ENCODE peak calls at places on chromosomes 16 and 17, in eight cellular contexts. One of them, this sample, is unnamed. For H3K9me3, the result is how much of the 10 kb centered on the place peaks cover.

GRCh38 chr17:70081885-70082284 is 6.9 kb downstream of the KCNJ16 start:
- DNase-seq in right lobe of liver: no peak
- DNase-seq in ovary: no peak
- DNase-seq in testis: no peak
- DNase-seq in IMR-90: no peak
- DNase-seq in transverse colon: no peak
- DNase-seq in prostate gland: no peak
- DNase-seq in HCT116: no peak
- DNase-seq in this sample: no peak

GRCh38 chr16:48971571-48972071 is 310.0 kb downstream of the CBLN1 start:
- DNase-seq in right lobe of liver: no peak
- DNase-seq in ovary: no peak
- DNase-seq in testis: no peak
- DNase-seq in IMR-90: no peak
- DNase-seq in transverse colon: no peak
- DNase-seq in prostate gland: no peak
- DNase-seq in HCT116: peak
- DNase-seq in this sample: no peak

GRCh38 chr17:5536831-5537230 is 47.5 kb downstream of the NLRP1 start:
- DNase-seq in right lobe of liver: no peak
- DNase-seq in ovary: no peak
- DNase-seq in testis: no peak
- DNase-seq in IMR-90: no peak
- DNase-seq in transverse colon: no peak
- DNase-seq in prostate gland: no peak
- DNase-seq in HCT116: no peak
- DNase-seq in this sample: no peak

GRCh38 chr16:15618392-15618791 is 24.6 kb downstream of the MARF1 start:
- DNase-seq in right lobe of liver: no peak
- DNase-seq in ovary: no peak
- DNase-seq in testis: no peak
- DNase-seq in IMR-90: peak
- DNase-seq in transverse colon: no peak
- DNase-seq in prostate gland: no peak
- DNase-seq in HCT116: no peak
- DNase-seq in this sample: no peak

GRCh38 chr16:78976212-78976611 is 624.3 kb downstream of the MAF start:
- DNase-seq in right lobe of liver: no peak
- DNase-seq in ovary: no peak
- DNase-seq in testis: no peak
- DNase-seq in IMR-90: no peak
- DNase-seq in transverse colon: no peak
- DNase-seq in prostate gland: no peak
- DNase-seq in HCT116: no peak
- DNase-seq in this sample: no peak

GRCh38 chr16:55976815-55977214 is 101.6 kb upstream of the CES5A start:
- DNase-seq in right lobe of liver: no peak
- DNase-seq in ovary: no peak
- DNase-seq in testis: no peak
- DNase-seq in IMR-90: no peak
- DNase-seq in transverse colon: no peak
- DNase-seq in prostate gland: no peak
- DNase-seq in HCT116: no peak
- DNase-seq in this sample: no peak

GRCh38 chr17:49984283-49984682 is 10.7 kb downstream of the DLX3 start:
- DNase-seq in right lobe of liver: no peak
- DNase-seq in ovary: no peak
- DNase-seq in testis: no peak
- DNase-seq in IMR-90: no peak
- DNase-seq in transverse colon: no peak
- DNase-seq in prostate gland: no peak
- DNase-seq in HCT116: no peak
- DNase-seq in this sample: no peak

GRCh38 chr17:514584-514983 is 162.0 kb upstream of the RPH3AL start:
- DNase-seq in right lobe of liver: no peak
- DNase-seq in ovary: no peak
- DNase-seq in testis: no peak
- DNase-seq in IMR-90: no peak
- DNase-seq in transverse colon: no peak
- DNase-seq in prostate gland: no peak
- DNase-seq in HCT116: no peak
- DNase-seq in this sample: no peak

GRCh38 chr17:75635610-75636202 is 2.5 kb downstream of the SMIM5 start:
- DNase-seq in right lobe of liver: no peak
- DNase-seq in ovary: peak
- DNase-seq in testis: peak
- DNase-seq in IMR-90: no peak
- DNase-seq in transverse colon: peak
- DNase-seq in prostate gland: no peak
- DNase-seq in HCT116: no peak
- DNase-seq in this sample: no peak

GRCh38 chr17:80997471-80998387 is 6.1 kb downstream of the CHMP6 start:
- DNase-seq in right lobe of liver: no peak
- DNase-seq in ovary: no peak
- DNase-seq in testis: no peak
- DNase-seq in IMR-90: no peak
- DNase-seq in transverse colon: no peak
- DNase-seq in prostate gland: no peak
- DNase-seq in HCT116: no peak
- DNase-seq in this sample: no peak

GRCh38 chr16:88706288-88706964 is at the start of the genes CTU2 and RNF166:
- DNase-seq in right lobe of liver: peak
- DNase-seq in ovary: peak
- DNase-seq in testis: peak
- DNase-seq in IMR-90: peak
- DNase-seq in transverse colon: peak
- DNase-seq in prostate gland: peak
- DNase-seq in HCT116: peak
- DNase-seq in this sample: peak

GRCh38 chr17:40181205-40181604 is 3.9 kb downstream of the RAPGEFL1 start:
- DNase-seq in right lobe of liver: no peak
- DNase-seq in ovary: no peak
- DNase-seq in testis: no peak
- DNase-seq in IMR-90: no peak
- DNase-seq in transverse colon: no peak
- DNase-seq in prostate gland: no peak
- DNase-seq in HCT116: no peak
- DNase-seq in this sample: no peak

GRCh38 chr16:28531777-28532744 is 6.7 kb downstream of the NUPR1 start:
- DNase-seq in right lobe of liver: peak
- DNase-seq in ovary: no peak
- DNase-seq in testis: peak
- DNase-seq in IMR-90: no peak
- DNase-seq in transverse colon: peak
- DNase-seq in prostate gland: no peak
- DNase-seq in HCT116: peak
- DNase-seq in this sample: peak

GRCh38 chr17:17900615-17901520 is 64.1 kb upstream of the SREBF1 start:
- DNase-seq in right lobe of liver: peak
- DNase-seq in ovary: peak
- DNase-seq in testis: peak
- DNase-seq in IMR-90: peak
- DNase-seq in transverse colon: peak
- DNase-seq in prostate gland: peak
- DNase-seq in HCT116: peak
- DNase-seq in this sample: peak

GRCh38 chr17:33288954-33289353 is 4.1 kb downstream of the ASIC2 start:
- DNase-seq in right lobe of liver: no peak
- DNase-seq in ovary: no peak
- DNase-seq in testis: no peak
- DNase-seq in IMR-90: no peak
- DNase-seq in transverse colon: no peak
- DNase-seq in prostate gland: no peak
- DNase-seq in HCT116: no peak
- DNase-seq in this sample: no peak

GRCh38 chr17:78839173-78839761 is 1.3 kb downstream of the USP36 start:
- DNase-seq in right lobe of liver: no peak
- DNase-seq in ovary: no peak
- DNase-seq in testis: no peak
- DNase-seq in IMR-90: peak
- DNase-seq in transverse colon: no peak
- DNase-seq in prostate gland: no peak
- DNase-seq in HCT116: no peak
- DNase-seq in this sample: no peak

GRCh38 chr17:39777534-39778365 is 40.0 kb downstream of the GRB7 start:
- DNase-seq in right lobe of liver: no peak
- DNase-seq in ovary: no peak
- DNase-seq in testis: no peak
- DNase-seq in IMR-90: no peak
- DNase-seq in transverse colon: no peak
- DNase-seq in prostate gland: no peak
- DNase-seq in HCT116: no peak
- DNase-seq in this sample: no peak

GRCh38 chr16:31713945-31714898 is 159.4 kb upstream of the ZNF267 start:
- DNase-seq in right lobe of liver: no peak
- DNase-seq in ovary: no peak
- DNase-seq in testis: no peak
- DNase-seq in IMR-90: no peak
- DNase-seq in transverse colon: no peak
- DNase-seq in prostate gland: no peak
- DNase-seq in HCT116: no peak
- DNase-seq in this sample: no peak

GRCh38 chr17:39617446-39618251 is 9.1 kb upstream of the PPP1R1B start:
- DNase-seq in right lobe of liver: peak
- DNase-seq in ovary: peak
- DNase-seq in testis: peak
- DNase-seq in IMR-90: peak
- DNase-seq in transverse colon: peak
- DNase-seq in prostate gland: peak
- DNase-seq in HCT116: no peak
- DNase-seq in this sample: peak

GRCh38 chr16:83005653-83006160 is 378.9 kb downstream of the CDH13 start:
- DNase-seq in right lobe of liver: no peak
- DNase-seq in ovary: no peak
- DNase-seq in testis: no peak
- DNase-seq in IMR-90: peak
- DNase-seq in transverse colon: no peak
- DNase-seq in prostate gland: no peak
- DNase-seq in HCT116: no peak
- DNase-seq in this sample: no peak
- H3K9me3 ChIP-seq in right lobe of liver: under half
- H3K9me3 ChIP-seq in ovary: under half
- H3K9me3 ChIP-seq in testis: under half
- H3K9me3 ChIP-seq in IMR-90: under half
- H3K9me3 ChIP-seq in transverse colon: under half
- H3K9me3 ChIP-seq in prostate gland: under half
- H3K9me3 ChIP-seq in HCT116: under half
- H3K9me3 ChIP-seq in this sample: under half

GRCh38 chr17:42748906-42749798 is 4.3 kb upstream of the EZH1 start:
- DNase-seq in right lobe of liver: no peak
- DNase-seq in ovary: no peak
- DNase-seq in testis: no peak
- DNase-seq in IMR-90: no peak
- DNase-seq in transverse colon: no peak
- DNase-seq in prostate gland: no peak
- DNase-seq in HCT116: no peak
- DNase-seq in this sample: peak

GRCh38 chr17:42748202-42748905 is 3.5 kb upstream of the EZH1 start:
- DNase-seq in right lobe of liver: peak
- DNase-seq in ovary: peak
- DNase-seq in testis: peak
- DNase-seq in IMR-90: no peak
- DNase-seq in transverse colon: no peak
- DNase-seq in prostate gland: no peak
- DNase-seq in HCT116: no peak
- DNase-seq in this sample: peak

GRCh38 chr17:42743595-42744282 is 1.1 kb downstream of the EZH1 start:
- DNase-seq in right lobe of liver: no peak
- DNase-seq in ovary: no peak
- DNase-seq in testis: no peak
- DNase-seq in IMR-90: no peak
- DNase-seq in transverse colon: no peak
- DNase-seq in prostate gland: no peak
- DNase-seq in HCT116: no peak
- DNase-seq in this sample: no peak

GRCh38 chr17:42744283-42744805 is 496 bp downstream of the EZH1 start:
- DNase-seq in right lobe of liver: peak
- DNase-seq in ovary: peak
- DNase-seq in testis: peak
- DNase-seq in IMR-90: peak
- DNase-seq in transverse colon: peak
- DNase-seq in prostate gland: peak
- DNase-seq in HCT116: peak
- DNase-seq in this sample: peak

GRCh38 chr17:42744806-42745617 is at the start of gene EZH1:
- DNase-seq in right lobe of liver: peak
- DNase-seq in ovary: peak
- DNase-seq in testis: peak
- DNase-seq in IMR-90: peak
- DNase-seq in transverse colon: peak
- DNase-seq in prostate gland: peak
- DNase-seq in HCT116: peak
- DNase-seq in this sample: peak
- TF ChIP-seq POLR2A in right lobe of liver: peak
- TF ChIP-seq POLR2A in ovary: peak
- TF ChIP-seq POLR2A in testis: peak
- TF ChIP-seq POLR2A in IMR-90: peak
- TF ChIP-seq POLR2A in transverse colon: peak
- TF ChIP-seq POLR2A in prostate gland: peak
- TF ChIP-seq POLR2A in HCT116: peak
- TF ChIP-seq POLR2A in this sample: peak

GRCh38 chr16:11634307-11634706 is 33.9 kb upstream of the SNN start:
- DNase-seq in right lobe of liver: no peak
- DNase-seq in ovary: no peak
- DNase-seq in testis: no peak
- DNase-seq in IMR-90: no peak
- DNase-seq in transverse colon: no peak
- DNase-seq in prostate gland: no peak
- DNase-seq in HCT116: no peak
- DNase-seq in this sample: no peak
- H3K9me3 ChIP-seq in right lobe of liver: under half
- H3K9me3 ChIP-seq in ovary: under half
- H3K9me3 ChIP-seq in testis: under half
- H3K9me3 ChIP-seq in IMR-90: under half
- H3K9me3 ChIP-seq in transverse colon: under half
- H3K9me3 ChIP-seq in prostate gland: under half
- H3K9me3 ChIP-seq in HCT116: under half
- H3K9me3 ChIP-seq in this sample: under half

DNA sequence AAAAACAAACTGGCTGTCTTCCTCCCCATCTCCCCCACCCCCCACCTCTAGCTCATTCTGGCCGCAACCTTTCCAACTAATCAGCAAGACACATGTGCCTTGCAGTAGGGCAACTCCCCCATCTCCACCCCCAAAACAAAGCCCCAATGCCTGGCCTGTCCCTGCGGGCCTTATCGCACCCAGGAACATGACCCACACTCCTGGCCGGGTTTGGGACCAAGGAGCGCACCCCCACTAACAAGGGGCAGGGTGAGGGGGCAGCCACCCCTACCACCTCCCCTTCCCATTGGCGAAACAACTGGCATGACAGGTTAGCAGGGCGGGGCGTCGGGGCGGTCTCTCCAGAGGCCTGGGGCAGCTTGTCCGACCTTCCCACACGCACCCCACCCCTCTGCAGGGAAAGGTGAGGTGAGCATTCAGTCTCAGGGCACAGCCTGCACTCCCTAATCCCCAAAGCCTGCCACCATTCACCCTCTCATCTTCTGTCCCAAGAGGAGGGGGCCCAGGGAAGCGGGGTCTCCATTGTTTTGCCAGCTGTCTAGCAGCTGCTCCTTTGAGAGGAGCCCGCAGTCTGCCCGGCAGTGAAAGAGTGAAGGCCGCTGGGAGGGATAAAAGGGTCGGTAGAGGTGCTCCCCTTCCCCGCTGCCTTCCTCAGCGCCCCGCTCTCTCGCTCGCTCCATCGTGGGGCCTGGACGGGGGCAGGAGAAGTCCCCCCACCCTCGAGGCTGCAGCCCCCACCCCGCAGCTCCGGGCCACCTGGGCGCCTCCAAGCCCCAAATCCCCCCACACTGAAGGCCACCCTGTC is 764 bp downstream of the MYO18A start:
- DNase-seq in right lobe of liver: peak
- DNase-seq in ovary: peak
- DNase-seq in testis: peak
- DNase-seq in IMR-90: no peak
- DNase-seq in transverse colon: peak
- DNase-seq in prostate gland: peak
- DNase-seq in HCT116: no peak
- DNase-seq in this sample: no peak
- TF ChIP-seq POLR2A in right lobe of liver: peak
- TF ChIP-seq POLR2A in ovary: no peak
- TF ChIP-seq POLR2A in testis: no peak
- TF ChIP-seq POLR2A in IMR-90: no peak
- TF ChIP-seq POLR2A in transverse colon: peak
- TF ChIP-seq POLR2A in prostate gland: peak
- TF ChIP-seq POLR2A in HCT116: no peak
- TF ChIP-seq POLR2A in this sample: peak